ENCODE peak calls at places on chromosome 3, in nine cellular contexts. C is spleen; Z is GM23338; V is effector memory CD4-positive, alpha-beta T cell; Q is left colon; D is GM03348; A is NCI-H345; X is germinal center; R is hepatocyte. U is an unnamed sample.
A peak's percentile ranks its signal among the peaks of the same experiment; 100 is the strongest.

GRCh38 chr3:188091746-188092145 is 62.2 kb upstream of the LPP start:
- DNase-seq in R (no peak), A (no peak), V (no peak), Z (no peak), Q (no peak), D (no peak), C (no peak), X (no peak), U (no peak)

GRCh38 chr3:101310580-101311375 is 9.6 kb downstream of the IMPG2 start:
- DNase-seq in D (peak; percentile 26), Z (no peak), A (no peak), V (no peak), C (no peak), Q (peak; percentile 23), X (no peak), R (peak; percentile 9), U (no peak)

GRCh38 chr3:151460240-151460639 is 621 bp downstream of the IGSF10 start:
- DNase-seq in D (peak; percentile 46), Q (no peak), A (no peak), V (no peak), X (no peak), Z (no peak), C (no peak), R (no peak), U (peak; percentile 15)

GRCh38 chr3:80993241-80993945 is 768.1 kb downstream of the GBE1 start:
- DNase-seq in X (no peak), V (no peak), C (no peak), R (no peak), Q (no peak), Z (no peak), D (no peak), A (no peak), U (no peak)

GRCh38 chr3:14234197-14235002 is 55.8 kb downstream of the LSM3 start:
- DNase-seq in Z (no peak), Q (peak; percentile 80), R (peak; percentile 57), A (no peak), C (no peak), X (no peak), V (no peak), D (no peak), U (no peak)

GRCh38 chr3:190345878-190346277 is 23.6 kb upstream of the CLDN1 start:
- DNase-seq in D (no peak), V (no peak), A (no peak), Z (no peak), R (no peak), Q (no peak), C (no peak), X (no peak), U (no peak)

GRCh38 chr3:50551293-50552057 is 16.1 kb downstream of the C3orf18 start:
- DNase-seq in Q (no peak), V (no peak), C (no peak), D (no peak), X (no peak), Z (no peak), A (no peak), R (peak; percentile 55), U (no peak)

GRCh38 chr3:148319161-148319915 is 378.4 kb upstream of the AGTR1 start:
- DNase-seq in V (no peak), X (no peak), Z (no peak), Q (no peak), A (no peak), R (no peak), D (peak; percentile 54), C (no peak), U (no peak)